ENCODE peak calls at places on chromosomes 7 and 10, in seven cellular contexts. One of them, this sample, is unnamed.
A peak's percentile ranks its signal among the peaks of the same experiment; 100 is the strongest.

GRCh38 chr10:102796407-102797176 is 40.6 kb downstream of the CYP17A1 start:
- DNase-seq in aorta: peak; percentile 94
- DNase-seq in transverse colon: peak; percentile 82
- DNase-seq in A549: no peak
- DNase-seq in GM23248: peak; percentile 74
- DNase-seq in trophoblast cell: no peak
- DNase-seq in lower lobe of right lung: peak; percentile 81
- DNase-seq in this sample: peak; percentile 90

GRCh38 chr10:3964516-3964915 is 179.5 kb upstream of the KLF6 start:
- DNase-seq in aorta: no peak
- DNase-seq in transverse colon: no peak
- DNase-seq in A549: no peak
- DNase-seq in GM23248: no peak
- DNase-seq in trophoblast cell: no peak
- DNase-seq in lower lobe of right lung: no peak
- DNase-seq in this sample: no peak

GRCh38 chr10:48237225-48237855 is 37.2 kb downstream of the FRMPD2 start:
- DNase-seq in aorta: no peak
- DNase-seq in transverse colon: no peak
- DNase-seq in A549: no peak
- DNase-seq in GM23248: no peak
- DNase-seq in trophoblast cell: no peak
- DNase-seq in lower lobe of right lung: no peak
- DNase-seq in this sample: no peak

GRCh38 chr10:30434273-30435067 is 486 bp downstream of the MAP3K8 start:
- DNase-seq in aorta: peak; percentile 95
- DNase-seq in transverse colon: peak; percentile 88
- DNase-seq in A549: peak; percentile 81
- DNase-seq in GM23248: peak; percentile 87
- DNase-seq in trophoblast cell: peak; percentile 87
- DNase-seq in lower lobe of right lung: peak; percentile 95
- DNase-seq in this sample: peak; percentile 90

GRCh38 chr7:99122762-99123161 is 21.1 kb downstream of the SMURF1 start:
- DNase-seq in aorta: no peak
- DNase-seq in transverse colon: no peak
- DNase-seq in A549: no peak
- DNase-seq in GM23248: no peak
- DNase-seq in trophoblast cell: no peak
- DNase-seq in lower lobe of right lung: no peak
- DNase-seq in this sample: no peak

GRCh38 chr7:98870071-98870651 is 347 bp upstream of the TMEM130 start:
- DNase-seq in aorta: peak; percentile 92
- DNase-seq in transverse colon: peak; percentile 26
- DNase-seq in A549: peak; percentile 70
- DNase-seq in GM23248: peak; percentile 77
- DNase-seq in trophoblast cell: peak; percentile 38
- DNase-seq in lower lobe of right lung: peak; percentile 59
- DNase-seq in this sample: peak; percentile 76

GRCh38 chr7:104005197-104005596 is 15.7 kb upstream of the RELN start:
- DNase-seq in aorta: no peak
- DNase-seq in transverse colon: no peak
- DNase-seq in A549: no peak
- DNase-seq in GM23248: no peak
- DNase-seq in trophoblast cell: no peak
- DNase-seq in lower lobe of right lung: no peak
- DNase-seq in this sample: no peak

GRCh38 chr10:74991435-74991834 is 120.0 kb upstream of the SAMD8 start:
- DNase-seq in aorta: no peak
- DNase-seq in transverse colon: no peak
- DNase-seq in A549: peak; percentile 75
- DNase-seq in GM23248: peak; percentile 45
- DNase-seq in trophoblast cell: no peak
- DNase-seq in lower lobe of right lung: no peak
- DNase-seq in this sample: no peak

GRCh38 chr10:121284952-121285351 is 313.3 kb downstream of the FGFR2 start:
- DNase-seq in aorta: no peak
- DNase-seq in transverse colon: no peak
- DNase-seq in A549: no peak
- DNase-seq in GM23248: no peak
- DNase-seq in trophoblast cell: no peak
- DNase-seq in lower lobe of right lung: no peak
- DNase-seq in this sample: no peak

GRCh38 chr7:94039368-94040065 is 35.4 kb upstream of the BET1 start:
- DNase-seq in aorta: no peak
- DNase-seq in transverse colon: no peak
- DNase-seq in A549: no peak
- DNase-seq in GM23248: no peak
- DNase-seq in trophoblast cell: no peak
- DNase-seq in lower lobe of right lung: no peak
- DNase-seq in this sample: no peak

GRCh38 chr10:118754132-118754555 is 626 bp downstream of the CACUL1 start:
- DNase-seq in aorta: peak; percentile 80
- DNase-seq in transverse colon: peak; percentile 34
- DNase-seq in A549: peak; percentile 35
- DNase-seq in GM23248: peak; percentile 63
- DNase-seq in trophoblast cell: no peak
- DNase-seq in lower lobe of right lung: peak; percentile 67
- DNase-seq in this sample: peak; percentile 44

GRCh38 chr10:24811906-24812305 is 88.2 kb upstream of the ARHGAP21 start:
- DNase-seq in aorta: no peak
- DNase-seq in transverse colon: no peak
- DNase-seq in A549: no peak
- DNase-seq in GM23248: no peak
- DNase-seq in trophoblast cell: no peak
- DNase-seq in lower lobe of right lung: no peak
- DNase-seq in this sample: peak; percentile 20

GRCh38 chr7:100044719-100045118 is 4.9 kb upstream of the ZSCAN21 start:
- DNase-seq in aorta: no peak
- DNase-seq in transverse colon: peak; percentile 52
- DNase-seq in A549: no peak
- DNase-seq in GM23248: no peak
- DNase-seq in trophoblast cell: peak; percentile 51
- DNase-seq in lower lobe of right lung: no peak
- DNase-seq in this sample: no peak

GRCh38 chr10:132291826-132292225 is 15.9 kb downstream of the STK32C start:
- DNase-seq in aorta: peak; percentile 40
- DNase-seq in transverse colon: no peak
- DNase-seq in A549: no peak
- DNase-seq in GM23248: no peak
- DNase-seq in trophoblast cell: no peak
- DNase-seq in lower lobe of right lung: peak; percentile 17
- DNase-seq in this sample: no peak

GRCh38 chr10:61029411-61029810 is 85.4 kb upstream of the RHOBTB1 start:
- DNase-seq in aorta: no peak
- DNase-seq in transverse colon: no peak
- DNase-seq in A549: no peak
- DNase-seq in GM23248: peak; percentile 30
- DNase-seq in trophoblast cell: no peak
- DNase-seq in lower lobe of right lung: no peak
- DNase-seq in this sample: no peak

GRCh38 chr7:118153551-118154177 is 30.3 kb upstream of the LSM8 start:
- DNase-seq in aorta: no peak
- DNase-seq in transverse colon: peak; percentile 12
- DNase-seq in A549: no peak
- DNase-seq in GM23248: peak; percentile 50
- DNase-seq in trophoblast cell: peak; percentile 37
- DNase-seq in lower lobe of right lung: no peak
- DNase-seq in this sample: no peak

GRCh38 chr10:10351451-10351850 is 666.2 kb upstream of the CELF2 start:
- DNase-seq in aorta: no peak
- DNase-seq in transverse colon: no peak
- DNase-seq in A549: no peak
- DNase-seq in GM23248: no peak
- DNase-seq in trophoblast cell: no peak
- DNase-seq in lower lobe of right lung: no peak
- DNase-seq in this sample: no peak

GRCh38 chr7:94223375-94224084 is 171.2 kb upstream of the COL1A2 start:
- DNase-seq in aorta: no peak
- DNase-seq in transverse colon: no peak
- DNase-seq in A549: peak; percentile 23
- DNase-seq in GM23248: peak; percentile 67
- DNase-seq in trophoblast cell: peak; percentile 5
- DNase-seq in lower lobe of right lung: no peak
- DNase-seq in this sample: no peak

GRCh38 chr10:5293691-5294550 is 70.8 kb upstream of the UCN3 start:
- DNase-seq in aorta: peak; percentile 88
- DNase-seq in transverse colon: peak; percentile 75
- DNase-seq in A549: peak; percentile 77
- DNase-seq in GM23248: peak; percentile 62
- DNase-seq in trophoblast cell: no peak
- DNase-seq in lower lobe of right lung: peak; percentile 85
- DNase-seq in this sample: peak; percentile 85

GRCh38 chr7:25926439-25926838 is 225.6 kb upstream of the NFE2L3 start:
- DNase-seq in aorta: no peak
- DNase-seq in transverse colon: no peak
- DNase-seq in A549: no peak
- DNase-seq in GM23248: no peak
- DNase-seq in trophoblast cell: no peak
- DNase-seq in lower lobe of right lung: no peak
- DNase-seq in this sample: no peak

GRCh38 chr10:30940279-30940678 is 91.4 kb downstream of the ZNF438 start:
- DNase-seq in aorta: no peak
- DNase-seq in transverse colon: no peak
- DNase-seq in A549: no peak
- DNase-seq in GM23248: no peak
- DNase-seq in trophoblast cell: no peak
- DNase-seq in lower lobe of right lung: no peak
- DNase-seq in this sample: no peak

GRCh38 chr10:14466256-14466655 is 135.5 kb upstream of the FRMD4A start:
- DNase-seq in aorta: no peak
- DNase-seq in transverse colon: no peak
- DNase-seq in A549: no peak
- DNase-seq in GM23248: peak; percentile 19
- DNase-seq in trophoblast cell: no peak
- DNase-seq in lower lobe of right lung: no peak
- DNase-seq in this sample: no peak

GRCh38 chr7:38232475-38233366 is 40.7 kb downstream of the TARP start:
- DNase-seq in aorta: no peak
- DNase-seq in transverse colon: peak; percentile 52
- DNase-seq in A549: no peak
- DNase-seq in GM23248: no peak
- DNase-seq in trophoblast cell: no peak
- DNase-seq in lower lobe of right lung: peak; percentile 60
- DNase-seq in this sample: no peak

GRCh38 chr7:152674860-152675760 is 831 bp downstream of the XRCC2 start:
- DNase-seq in aorta: peak; percentile 36
- DNase-seq in transverse colon: no peak
- DNase-seq in A549: peak; percentile 53
- DNase-seq in GM23248: peak; percentile 25
- DNase-seq in trophoblast cell: no peak
- DNase-seq in lower lobe of right lung: no peak
- DNase-seq in this sample: no peak

GRCh38 chr7:9869566-9869965 is 1104.1 kb upstream of the PHF14 start:
- DNase-seq in aorta: no peak
- DNase-seq in transverse colon: no peak
- DNase-seq in A549: no peak
- DNase-seq in GM23248: no peak
- DNase-seq in trophoblast cell: no peak
- DNase-seq in lower lobe of right lung: no peak
- DNase-seq in this sample: no peak

GRCh38 chr7:50835156-50835555 is 52.5 kb upstream of the GRB10 start:
- DNase-seq in aorta: no peak
- DNase-seq in transverse colon: no peak
- DNase-seq in A549: no peak
- DNase-seq in GM23248: no peak
- DNase-seq in trophoblast cell: no peak
- DNase-seq in lower lobe of right lung: no peak
- DNase-seq in this sample: no peak

GRCh38 chr10:125201108-125201524 is 40.8 kb upstream of the CTBP2 start:
- DNase-seq in aorta: no peak
- DNase-seq in transverse colon: no peak
- DNase-seq in A549: peak; percentile 25
- DNase-seq in GM23248: peak; percentile 42
- DNase-seq in trophoblast cell: peak; percentile 95
- DNase-seq in lower lobe of right lung: no peak
- DNase-seq in this sample: no peak

GRCh38 chr7:36161996-36162395 is 8.9 kb downstream of the EEPD1 start:
- DNase-seq in aorta: no peak
- DNase-seq in transverse colon: no peak
- DNase-seq in A549: no peak
- DNase-seq in GM23248: no peak
- DNase-seq in trophoblast cell: peak; percentile 30
- DNase-seq in lower lobe of right lung: no peak
- DNase-seq in this sample: no peak
- H3K4me1 ChIP-seq in aorta: peaks cover 5% of the 10 kb centered on the region
- H3K4me1 ChIP-seq in transverse colon: peaks cover 17% of the 10 kb centered on the region
- H3K4me1 ChIP-seq in A549: peaks cover 33% of the 10 kb centered on the region
- H3K4me1 ChIP-seq in GM23248: peaks cover 12% of the 10 kb centered on the region
- H3K4me1 ChIP-seq in trophoblast cell: no peaks in the 10 kb centered on the region
- H3K4me1 ChIP-seq in lower lobe of right lung: peaks cover 19% of the 10 kb centered on the region
- H3K4me1 ChIP-seq in this sample: no peaks in the 10 kb centered on the region

GRCh38 chr7:824106-824505 is 8.2 kb upstream of the SUN1 start:
- DNase-seq in aorta: no peak
- DNase-seq in transverse colon: no peak
- DNase-seq in A549: no peak
- DNase-seq in GM23248: peak; percentile 22
- DNase-seq in trophoblast cell: no peak
- DNase-seq in lower lobe of right lung: no peak
- DNase-seq in this sample: no peak
- H3K4me1 ChIP-seq in aorta: peaks cover 2% of the 10 kb centered on the region
- H3K4me1 ChIP-seq in transverse colon: peaks cover 29% of the 10 kb centered on the region
- H3K4me1 ChIP-seq in A549: no peaks in the 10 kb centered on the region
- H3K4me1 ChIP-seq in GM23248: peaks cover 24% of the 10 kb centered on the region
- H3K4me1 ChIP-seq in trophoblast cell: peaks cover 2% of the 10 kb centered on the region
- H3K4me1 ChIP-seq in lower lobe of right lung: peaks cover 66% of the 10 kb centered on the region
- H3K4me1 ChIP-seq in this sample: peaks cover 20% of the 10 kb centered on the region

GRCh38 chr10:79133386-79133785 is 64.6 kb downstream of the ZMIZ1 start:
- DNase-seq in aorta: no peak
- DNase-seq in transverse colon: no peak
- DNase-seq in A549: no peak
- DNase-seq in GM23248: no peak
- DNase-seq in trophoblast cell: no peak
- DNase-seq in lower lobe of right lung: no peak
- DNase-seq in this sample: no peak
- H3K4me1 ChIP-seq in aorta: no peaks in the 10 kb centered on the region
- H3K4me1 ChIP-seq in transverse colon: peaks cover 39% of the 10 kb centered on the region
- H3K4me1 ChIP-seq in A549: peaks cover 91% of the 10 kb centered on the region
- H3K4me1 ChIP-seq in GM23248: peaks cover 28% of the 10 kb centered on the region
- H3K4me1 ChIP-seq in trophoblast cell: peaks cover 47% of the 10 kb centered on the region
- H3K4me1 ChIP-seq in lower lobe of right lung: peaks cover 81% of the 10 kb centered on the region
- H3K4me1 ChIP-seq in this sample: peaks cover 68% of the 10 kb centered on the region

DNA sequence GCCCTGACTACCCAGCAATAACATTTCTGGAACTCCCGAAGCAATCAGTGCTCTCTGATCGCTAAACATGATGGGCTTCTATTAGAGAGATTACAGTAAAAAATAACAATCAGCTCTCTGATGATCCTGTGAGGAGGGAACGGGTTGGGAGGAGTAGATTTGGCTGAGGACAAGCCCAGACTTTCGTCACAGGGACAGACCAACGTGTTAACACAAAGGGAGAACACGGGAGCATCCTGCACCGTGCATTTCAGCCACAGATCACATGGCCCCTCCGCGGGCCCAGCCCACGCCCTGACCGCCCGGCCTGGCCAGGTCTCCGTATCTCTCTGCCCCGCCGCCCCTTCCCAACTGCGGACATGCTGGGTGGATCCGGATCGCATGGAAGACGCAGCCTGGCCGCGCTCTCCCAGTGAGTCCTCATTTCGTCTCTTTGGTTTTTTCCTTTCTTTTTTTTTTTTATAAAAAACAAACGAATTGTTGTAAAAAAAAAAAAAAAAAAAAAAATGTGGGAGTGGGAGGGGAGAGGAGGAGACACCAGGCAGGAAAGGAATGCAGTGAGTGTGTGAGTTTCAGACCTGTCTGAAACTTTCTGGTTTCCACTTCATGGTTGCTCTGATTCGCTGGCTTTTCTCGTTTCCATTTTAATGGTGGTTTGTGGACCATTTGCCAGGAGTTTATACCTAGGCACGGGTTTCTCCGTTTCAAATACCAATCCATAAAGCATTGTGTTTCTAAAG is 94.9 kb upstream of the AGBL3 start:
- DNase-seq in aorta: peak; percentile 82
- DNase-seq in transverse colon: peak; percentile 47
- DNase-seq in A549: peak; percentile 90
- DNase-seq in GM23248: peak; percentile 93
- DNase-seq in trophoblast cell: peak; percentile 86
- DNase-seq in lower lobe of right lung: peak; percentile 53
- DNase-seq in this sample: peak; percentile 91
- H3K4me1 ChIP-seq in aorta: peaks cover 4% of the 10 kb centered on the region
- H3K4me1 ChIP-seq in transverse colon: peaks cover 8% of the 10 kb centered on the region
- H3K4me1 ChIP-seq in A549: peaks cover 56% of the 10 kb centered on the region
- H3K4me1 ChIP-seq in GM23248: peaks cover 57% of the 10 kb centered on the region
- H3K4me1 ChIP-seq in trophoblast cell: peaks cover 34% of the 10 kb centered on the region
- H3K4me1 ChIP-seq in lower lobe of right lung: peaks cover 27% of the 10 kb centered on the region
- H3K4me1 ChIP-seq in this sample: peaks cover 9% of the 10 kb centered on the region

This sample was measured in right cardiac atrium.